ENCODE peak calls at places on chromosomes 16 and 17, in four cellular contexts. S is SHP77; P is activated CD4-positive, alpha-beta T cell treated with anti-CD3 and anti-CD28 coated beads, Interleukin-2, amount 10 ng/mL, durations not matched to agents 7 days and 5 days; D is sigmoid colon. N is an unnamed sample.

GRCh38 chr17:30376621-30377452 is 1.9 kb upstream of the CPD start:
- DNase-seq in S (peak), P (no peak), D (no peak), N (no peak)

GRCh38 chr17:79983456-79983855 is 52.2 kb downstream of the TBC1D16 start:
- DNase-seq in S (no peak), P (no peak), D (peak), N (peak)

GRCh38 chr17:61833536-61834203 is 29.7 kb downstream of the BRIP1 start:
- DNase-seq in S (no peak), P (no peak), D (no peak), N (no peak)

GRCh38 chr16:2388875-2389433 is 40.3 kb upstream of the CCNF start:
- DNase-seq in S (peak), P (no peak), D (no peak), N (no peak)

GRCh38 chr16:46929378-46930332 is 43.8 kb downstream of the DNAJA2 start:
- DNase-seq in S (peak), P (peak), D (peak), N (peak)

GRCh38 chr16:75096730-75097129 is 19.9 kb downstream of the LDHD start:
- DNase-seq in S (peak), P (no peak), D (no peak), N (no peak)

GRCh38 chr17:48113201-48113676 is 5.7 kb downstream of the SNX11 start:
- DNase-seq in S (no peak), P (peak), D (no peak), N (peak)

GRCh38 chr16:89002851-89003830 is 26.1 kb upstream of the CBFA2T3 start:
- DNase-seq in S (no peak), P (no peak), D (no peak), N (no peak)

GRCh38 chr16:47970291-47970931 is 185.4 kb downstream of the ABCC12 start:
- DNase-seq in S (no peak), P (no peak), D (no peak), N (no peak)

GRCh38 chr16:29816694-29817441 is 916 bp downstream of the PAGR1 start:
- DNase-seq in S (peak), P (peak), D (peak), N (no peak)

GRCh38 chr16:10256855-10257641 is 74.8 kb upstream of the GRIN2A start:
- DNase-seq in S (peak), P (peak), D (no peak), N (no peak)

GRCh38 chr16:86768999-86769398 is 190.7 kb downstream of the FOXL1 start:
- DNase-seq in S (no peak), P (no peak), D (peak), N (no peak)

GRCh38 chr17:21169496-21169895 is 42.7 kb downstream of the DHRS7B start:
- DNase-seq in S (no peak), P (no peak), D (no peak), N (no peak)

GRCh38 chr17:65079489-65079900 is 23.0 kb upstream of the GNA13 start:
- DNase-seq in S (no peak), P (no peak), D (no peak), N (no peak)

GRCh38 chr17:31654936-31655335 is 204.1 kb downstream of the COPRS start:
- DNase-seq in S (no peak), P (no peak), D (no peak), N (no peak)